ENCODE peak calls at places on chromosome 11, in seven cellular contexts. K is trophoblast cell, N is PC-3, E is K562, M is H9, U is hepatocyte, T is MM.1S. X is an unnamed sample. For H3K79me2, the result is how much of the 10 kb centered on the place peaks cover.

GRCh38 chr11:62147545-62147944 is 23.7 kb downstream of the INCENP start:
- DNase-seq in K (no peak), N (no peak), E (no peak), M (peak), U (no peak), T (no peak), X (no peak)

GRCh38 chr11:48088682-48089050 is 108.3 kb downstream of the PTPRJ start:
- DNase-seq in K (no peak), N (no peak), E (no peak), M (no peak), U (no peak), T (no peak), X (no peak)

GRCh38 chr11:104146943-104147342 is 17.0 kb downstream of the PDGFD start:
- DNase-seq in K (no peak), N (no peak), E (no peak), M (no peak), U (no peak), T (no peak), X (no peak)

GRCh38 chr11:33635161-33635560 is 65.5 kb downstream of the C11orf91 start:
- DNase-seq in K (peak), N (no peak), E (no peak), M (no peak), U (no peak), T (no peak), X (peak)

GRCh38 chr11:2387266-2387982 is 10.3 kb downstream of the CD81 start:
- DNase-seq in K (no peak), N (no peak), E (no peak), M (no peak), U (no peak), T (peak), X (no peak)

GRCh38 chr11:20355221-20356219 is 8.0 kb upstream of the HTATIP2 start:
- DNase-seq in K (peak), N (peak), E (peak), M (peak), U (peak), T (peak), X (peak)

GRCh38 chr11:133955091-133955846 is 1.5 kb downstream of the IGSF9B start:
- DNase-seq in K (peak), N (no peak), E (no peak), M (no peak), U (no peak), T (no peak), X (no peak)

GRCh38 chr11:64971421-64972233 is at the start of gene MAJIN:
- DNase-seq in K (peak), N (peak), E (peak), M (peak), U (peak), T (no peak), X (no peak)

GRCh38 chr11:61827573-61828378 is at the start of gene FADS2:
- DNase-seq in K (peak), N (peak), E (no peak), M (peak), U (peak), T (no peak), X (peak)

GRCh38 chr11:44964526-44965209 is 14.0 kb upstream of the TP53I11 start:
- DNase-seq in K (peak), N (no peak), E (no peak), M (no peak), U (no peak), T (no peak), X (no peak)

GRCh38 chr11:7563269-7563668 is 49.5 kb downstream of the PPFIBP2 start:
- DNase-seq in K (no peak), N (no peak), E (no peak), M (peak), U (no peak), T (no peak), X (no peak)

GRCh38 chr11:126062679-126063509 is at the start of gene CDON:
- DNase-seq in K (peak), N (peak), E (peak), M (peak), U (peak), T (peak), X (peak)

GRCh38 chr11:126058090-126058489 is 4.6 kb downstream of the CDON start:
- DNase-seq in K (no peak), N (no peak), E (no peak), M (no peak), U (no peak), T (no peak), X (no peak)

GRCh38 chr11:126061707-126062678 is 673 bp downstream of the CDON start:
- DNase-seq in K (peak), N (peak), E (no peak), M (peak), U (peak), T (peak), X (peak)

GRCh38 chr11:126060651-126061220 is 1.9 kb downstream of the CDON start:
- DNase-seq in K (no peak), N (peak), E (no peak), M (no peak), U (peak), T (no peak), X (no peak)

DNA sequence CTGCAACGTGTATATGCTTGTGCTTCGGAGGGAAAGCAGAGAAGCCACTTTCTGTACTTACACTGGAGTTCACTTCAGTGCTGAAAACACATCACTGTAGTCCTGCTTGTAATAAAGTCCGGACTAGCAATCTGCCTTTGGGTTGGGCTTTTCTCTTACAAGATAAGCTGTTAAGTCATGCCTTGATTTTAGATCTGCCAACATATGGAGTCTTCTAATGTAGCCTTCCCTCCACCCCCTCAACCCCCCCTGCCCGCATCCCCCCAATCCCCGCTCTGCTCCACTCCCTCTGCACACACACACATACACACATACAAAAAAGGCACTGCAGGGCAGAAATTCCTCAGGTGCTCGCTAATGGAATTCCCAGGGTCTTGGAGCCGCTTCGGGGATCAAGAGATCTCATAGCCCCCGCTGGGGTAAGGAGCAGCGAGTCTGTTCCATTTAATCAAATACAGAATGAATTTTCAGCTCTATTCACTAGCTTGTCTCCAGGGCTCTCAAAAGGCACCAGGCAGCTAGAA is 3.4 kb downstream of the CDON start:
- DNase-seq in K (no peak), N (no peak), E (no peak), M (no peak), U (no peak), T (no peak), X (no peak)
- H3K79me2 ChIP-seq in K (under half), N (under half), E (under half), M (under half), U (half or more), T (under half), X (under half)

GRCh38 chr11:132131962-132132361 is 761.5 kb downstream of the NTM start:
- DNase-seq in K (no peak), N (no peak), E (no peak), M (peak), U (no peak), T (no peak), X (no peak)
- H3K79me2 ChIP-seq in K (under half), N (under half), E (under half), M (under half), U (under half), T (under half), X (under half)

GRCh38 chr11:78374917-78375316 is 42.7 kb downstream of the GAB2 start:
- DNase-seq in K (no peak), N (no peak), E (no peak), M (no peak), U (no peak), T (no peak), X (no peak)
- H3K79me2 ChIP-seq in K (under half), N (under half), E (half or more), M (under half), U (half or more), T (under half), X (under half)

GRCh38 chr11:68349461-68350249 is 37.3 kb downstream of the LRP5 start:
- DNase-seq in K (no peak), N (no peak), E (no peak), M (no peak), U (no peak), T (no peak), X (no peak)
- H3K79me2 ChIP-seq in K (under half), N (half or more), E (under half), M (under half), U (half or more), T (under half), X (under half)

GRCh38 chr11:78346799-78347198 is 70.8 kb downstream of the GAB2 start:
- DNase-seq in K (no peak), N (peak), E (no peak), M (no peak), U (no peak), T (no peak), X (no peak)

GRCh38 chr11:78349614-78350013 is 68.0 kb downstream of the GAB2 start:
- DNase-seq in K (no peak), N (no peak), E (no peak), M (no peak), U (no peak), T (no peak), X (no peak)

GRCh38 chr11:78349114-78349513 is 68.5 kb downstream of the GAB2 start:
- DNase-seq in K (no peak), N (no peak), E (no peak), M (no peak), U (no peak), T (no peak), X (no peak)

GRCh38 chr11:78350101-78350645 is 67.4 kb downstream of the GAB2 start:
- DNase-seq in K (no peak), N (no peak), E (no peak), M (no peak), U (peak), T (no peak), X (no peak)

DNA sequence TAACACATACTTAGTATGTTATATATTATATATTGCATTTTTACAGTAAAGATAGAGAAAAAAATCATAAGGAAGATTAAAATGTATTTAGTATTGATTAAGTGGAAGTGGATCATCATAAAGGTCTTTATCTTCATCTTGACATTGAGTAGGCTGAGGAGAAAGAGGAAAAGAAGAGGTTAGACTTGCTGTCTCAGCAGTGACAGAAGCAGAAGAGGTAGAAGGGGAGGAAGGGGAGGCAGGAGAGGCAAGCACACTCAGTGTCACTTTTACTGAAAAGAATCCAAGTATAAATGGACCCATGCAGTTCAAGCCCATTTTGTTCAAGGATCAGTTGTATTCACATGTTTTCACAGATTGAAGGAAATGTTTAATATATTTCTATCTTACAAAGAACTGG is 69.7 kb downstream of the GAB2 start:
- DNase-seq in K (no peak), N (no peak), E (no peak), M (no peak), U (no peak), T (no peak), X (no peak)
- H3K79me2 ChIP-seq in K (under half), N (under half), E (half or more), M (under half), U (half or more), T (under half), X (under half)

X was measured in mammary epithelial cell.